ENCODE peak calls at places on chromosomes 3 and 15, in five cellular contexts. M, S, A, J and B are unnamed samples.

GRCh38 chr15:99605490-99605931 is 39.7 kb downstream of the MEF2A start:
- DNase-seq in M (no peak), S (no peak), A (peak; percentile 14), J (no peak), B (no peak)

GRCh38 chr3:153165211-153165815 is 3.3 kb downstream of the RAP2B start:
- DNase-seq in M (no peak), S (no peak), A (peak; percentile 45), J (no peak), B (peak; percentile 26)

GRCh38 chr3:182027366-182027765 is 315.6 kb downstream of the SOX2 start:
- DNase-seq in M (no peak), S (no peak), A (no peak), J (no peak), B (no peak)

GRCh38 chr3:46936733-46937250 is 39.8 kb downstream of the CCDC12 start:
- DNase-seq in M (peak; percentile 61), S (peak; percentile 53), A (peak; percentile 78), J (no peak), B (peak; percentile 20)

GRCh38 chr15:22945071-22945470 is 35.1 kb downstream of the CYFIP1 start:
- DNase-seq in M (no peak), S (no peak), A (no peak), J (no peak), B (no peak)

GRCh38 chr15:50685976-50686467 is 575 bp downstream of the TRPM7 start:
- DNase-seq in M (peak; percentile 89), S (peak; percentile 7), A (peak; percentile 71), J (peak; percentile 55), B (peak; percentile 37)

GRCh38 chr15:77983708-77984445 is 93.6 kb downstream of the TBC1D2B start:
- DNase-seq in M (peak; percentile 75), S (no peak), A (peak; percentile 42), J (peak; percentile 3), B (peak; percentile 28)

GRCh38 chr3:190188197-190188596 is 67.5 kb upstream of the P3H2 start:
- DNase-seq in M (no peak), S (no peak), A (no peak), J (no peak), B (peak; percentile 42)

GRCh38 chr3:10977864-10978510 is 14.6 kb upstream of the SLC6A1 start:
- DNase-seq in M (no peak), S (peak; percentile 7), A (no peak), J (peak; percentile 19), B (peak; percentile 61)

GRCh38 chr3:190728574-190729246 is 133.8 kb downstream of the GMNC start:
- DNase-seq in M (no peak), S (no peak), A (no peak), J (no peak), B (peak; percentile 23)

GRCh38 chr15:37054336-37054735 is 46.0 kb downstream of the MEIS2 start:
- DNase-seq in M (no peak), S (no peak), A (no peak), J (no peak), B (peak; percentile 52)

GRCh38 chr3:29440321-29441019 is 159.6 kb downstream of the RBMS3 start:
- DNase-seq in M (peak; percentile 41), S (no peak), A (no peak), J (no peak), B (peak; percentile 42)

GRCh38 chr3:42900226-42900625 is 5.7 kb upstream of the ZNF662 start:
- DNase-seq in M (no peak), S (no peak), A (no peak), J (no peak), B (no peak)

GRCh38 chr3:139302084-139302800 is 41.6 kb upstream of the MRPS22 start:
- DNase-seq in M (no peak), S (peak; percentile 100), A (peak; percentile 99), J (no peak), B (peak; percentile 100)

GRCh38 chr3:115922681-115923347 is 299.5 kb downstream of the GAP43 start:
- DNase-seq in M (no peak), S (peak; percentile 17), A (peak; percentile 59), J (peak; percentile 22), B (peak; percentile 49)

GRCh38 chr3:126873416-126873815 is 109.5 kb upstream of the PLXNA1 start:
- DNase-seq in M (no peak), S (no peak), A (no peak), J (no peak), B (no peak)
- TF ChIP-seq CTCF in M (no peak), S (no peak), A (no peak), J (no peak), B (no peak)

GRCh38 chr3:197256104-197256503 is 42.3 kb downstream of the DLG1 start:
- DNase-seq in M (no peak), S (no peak), A (no peak), J (no peak), B (no peak)
- TF ChIP-seq CTCF in M (no peak), S (no peak), A (no peak), J (no peak), B (no peak)

GRCh38 chr15:44735482-44736260 is 657 bp upstream of the TRIM69 start:
- DNase-seq in M (no peak), S (no peak), A (peak; percentile 24), J (no peak), B (peak; percentile 31)

GRCh38 chr15:44734839-44735481 is 1.4 kb upstream of the TRIM69 start:
- DNase-seq in M (no peak), S (no peak), A (no peak), J (no peak), B (no peak)

GRCh38 chr15:44736261-44736765 is at the start of gene TRIM69:
- DNase-seq in M (no peak), S (no peak), A (no peak), J (no peak), B (no peak)

DNA sequence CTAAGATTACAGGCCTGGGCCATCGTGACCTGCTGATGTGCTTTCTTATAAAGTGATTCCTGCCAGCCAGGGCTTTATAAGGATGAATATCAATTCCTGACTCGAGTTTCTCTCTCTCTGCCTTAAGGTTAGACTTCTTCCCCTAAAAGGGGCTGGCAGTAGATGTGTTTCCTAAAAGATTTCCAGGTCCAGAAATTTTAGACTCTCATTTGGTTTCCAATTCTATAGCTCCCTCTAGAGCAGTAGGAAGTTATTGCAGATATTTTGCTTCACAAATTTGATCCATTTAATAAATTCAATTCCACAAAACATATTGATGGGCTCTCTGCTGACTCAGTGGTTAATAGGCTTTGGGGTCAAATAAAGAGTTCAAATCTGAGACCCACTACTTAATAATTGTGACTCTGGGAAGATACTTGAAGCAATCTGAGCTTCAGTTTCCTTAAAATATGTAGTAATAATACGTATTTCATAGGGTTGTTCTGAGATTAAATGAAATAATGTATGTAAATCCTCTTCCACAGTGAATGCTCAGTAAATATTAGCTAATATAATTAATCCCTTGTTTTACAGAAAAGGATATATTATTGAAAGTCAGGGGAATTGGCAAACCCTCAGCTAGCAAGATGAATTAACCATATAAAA is 2.1 kb downstream of the TRIM69 start:
- DNase-seq in M (no peak), S (peak; percentile 59), A (peak; percentile 70), J (no peak), B (peak; percentile 65)
- TF ChIP-seq CTCF in M (peak; percentile 33), S (peak; percentile 85), A (peak; percentile 65), J (peak; percentile 71), B (peak; percentile 85)

GRCh38 chr3:52086461-52086860 is 30.1 kb upstream of the DUSP7 start:
- DNase-seq in M (peak; percentile 52), S (no peak), A (no peak), J (no peak), B (no peak)

GRCh38 chr3:52083556-52084087 is 27.3 kb upstream of the DUSP7 start:
- DNase-seq in M (peak; percentile 26), S (no peak), A (no peak), J (no peak), B (no peak)

GRCh38 chr3:52085883-52086282 is 29.5 kb upstream of the DUSP7 start:
- DNase-seq in M (peak; percentile 32), S (no peak), A (no peak), J (no peak), B (no peak)

GRCh38 chr3:52084216-52084945 is 28.0 kb upstream of the DUSP7 start:
- DNase-seq in M (peak; percentile 43), S (no peak), A (no peak), J (no peak), B (no peak)

GRCh38 chr3:52084954-52085730 is 28.8 kb upstream of the DUSP7 start:
- DNase-seq in M (peak; percentile 68), S (no peak), A (no peak), J (peak; percentile 23), B (no peak)
- TF ChIP-seq CTCF in M (no peak), S (peak; percentile 26), A (no peak), J (no peak), B (no peak)